ENCODE peak calls at places on chromosomes 7 and 10, in six cellular contexts. G, C, V, Y, S and Z are unnamed samples.

GRCh38 chr7:37421820-37422219 is 26.8 kb downstream of the ELMO1 start:
- DNase-seq in S (no peak), Y (no peak), V (no peak), G (peak; percentile 15), C (no peak), Z (no peak)

GRCh38 chr7:143892527-143893300 is 9.3 kb downstream of the TCAF1 start:
- DNase-seq in S (no peak), C (no peak), Y (no peak), G (peak; percentile 43), V (no peak), Z (no peak)

GRCh38 chr7:22320416-22320815 is 36.5 kb downstream of the RAPGEF5 start:
- DNase-seq in S (no peak), Y (no peak), G (no peak), V (no peak), C (no peak), Z (no peak)

GRCh38 chr10:126568809-126569208 is 101.7 kb downstream of the C10orf90 start:
- DNase-seq in C (no peak), G (no peak), V (no peak), Y (no peak), S (no peak), Z (no peak)

GRCh38 chr10:113524539-113525490 is 28.0 kb upstream of the HABP2 start:
- DNase-seq in G (peak; percentile 12), Y (no peak), C (no peak), S (no peak), V (no peak), Z (no peak)

GRCh38 chr10:46326066-46326465 is 39.3 kb downstream of the ANTXRL start:
- DNase-seq in G (no peak), V (no peak), C (no peak), Y (no peak), S (no peak), Z (no peak)

GRCh38 chr10:34745244-34745643 is 69.9 kb downstream of the PARD3 start:
- DNase-seq in S (no peak), G (no peak), V (no peak), Y (no peak), C (no peak), Z (no peak)

GRCh38 chr10:128380946-128381345 is 254.7 kb upstream of the MKI67 start:
- DNase-seq in S (no peak), V (no peak), Y (no peak), C (no peak), G (no peak), Z (no peak)

GRCh38 chr7:158710651-158711102 is 6.1 kb upstream of the NCAPG2 start:
- DNase-seq in S (no peak), G (peak; percentile 89), V (no peak), C (peak; percentile 39), Y (peak; percentile 9), Z (no peak)

GRCh38 chr10:21528452-21529235 is 3.2 kb upstream of the SKIDA1 start:
- DNase-seq in S (no peak), G (no peak), Y (no peak), C (no peak), V (no peak), Z (no peak)

GRCh38 chr7:82323806-82324205 is 119.8 kb downstream of the CACNA2D1 start:
- DNase-seq in S (no peak), C (no peak), V (no peak), Y (no peak), G (no peak), Z (no peak)

GRCh38 chr10:97915761-97916160 is 66.1 kb downstream of the GOLGA7B start:
- DNase-seq in Y (no peak), G (no peak), C (no peak), S (no peak), V (no peak), Z (no peak)

GRCh38 chr7:47647213-47647985 is 65.5 kb upstream of the TNS3 start:
- DNase-seq in C (peak; percentile 39), S (no peak), V (peak; percentile 7), G (no peak), Y (no peak), Z (no peak)

GRCh38 chr10:93904901-93905300 is 11.1 kb downstream of the SLC35G1 start:
- DNase-seq in V (no peak), C (no peak), G (no peak), S (no peak), Y (no peak), Z (no peak)